ENCODE peak calls at places on chromosomes 12 and 14, in four cellular contexts. E is HCT116, N is GM23338, H is Panc1. Q is an unnamed sample.
A peak's percentile ranks its signal among the peaks of the same experiment; 100 is the strongest.

GRCh38 chr12:114790276-114790675 is 106.3 kb upstream of the TBX3 start:
- DNase-seq in E (no peak), N (no peak), H (no peak), Q (no peak)

GRCh38 chr12:12474931-12475485 is 87.7 kb downstream of the DUSP16 start:
- DNase-seq in E (no peak), N (no peak), H (no peak), Q (no peak)

GRCh38 chr14:67510836-67511235 is 22.3 kb upstream of the PLEKHH1 start:
- DNase-seq in E (no peak), N (no peak), H (no peak), Q (no peak)

GRCh38 chr14:90911121-90911520 is 94.9 kb upstream of the TTC7B start:
- DNase-seq in E (no peak), N (no peak), H (no peak), Q (no peak)

GRCh38 chr12:119804011-119804641 is 73.0 kb downstream of the CIT start:
- DNase-seq in E (peak; percentile 33), N (peak; percentile 88), H (no peak), Q (no peak)

GRCh38 chr12:53985358-53985899 is 483 bp downstream of the HOXC10 start:
- DNase-seq in E (no peak), N (no peak), H (no peak), Q (no peak)

GRCh38 chr12:24363177-24363754 is 413.8 kb upstream of the SOX5 start:
- DNase-seq in E (no peak), N (no peak), H (no peak), Q (no peak)

GRCh38 chr14:64234877-64235651 is 59.1 kb downstream of the ESR2 start:
- DNase-seq in E (no peak), N (no peak), H (no peak), Q (no peak)

GRCh38 chr12:131831021-131831571 is 2.9 kb downstream of the MMP17 start:
- DNase-seq in E (no peak), N (no peak), H (no peak), Q (peak; percentile 16)

GRCh38 chr12:46831335-46832083 is 5.7 kb upstream of the SLC38A4 start:
- DNase-seq in E (no peak), N (peak; percentile 63), H (no peak), Q (no peak)

GRCh38 chr14:74421997-74422396 is 4.0 kb downstream of the SYNDIG1L start:
- DNase-seq in E (no peak), N (no peak), H (no peak), Q (no peak)

GRCh38 chr14:90740081-90740480 is 76.1 kb downstream of the TTC7B start:
- DNase-seq in E (no peak), N (no peak), H (no peak), Q (no peak)

GRCh38 chr14:21203470-21204166 is 47.8 kb upstream of the OR5AU1 start:
- DNase-seq in E (no peak), N (no peak), H (no peak), Q (no peak)

GRCh38 chr12:76679778-76680177 is 84.1 kb upstream of the ZDHHC17 start:
- DNase-seq in E (no peak), N (no peak), H (no peak), Q (no peak)

GRCh38 chr14:55129086-55129427 is at the start of gene LGALS3:
- DNase-seq in E (no peak), N (peak; percentile 78), H (no peak), Q (no peak)

GRCh38 chr14:65019944-65020566 is 33.4 kb downstream of the FNTB start:
- DNase-seq in E (peak; percentile 53), N (peak; percentile 83), H (peak; percentile 10), Q (peak; percentile 45)

GRCh38 chr14:37566811-37567371 is 28.2 kb downstream of the FOXA1 start:
- DNase-seq in E (no peak), N (peak; percentile 28), H (no peak), Q (no peak)
- TF ChIP-seq POLR2AphosphoS5 in E (no peak), N (no peak), H (no peak), Q (no peak)

GRCh38 chr12:89346741-89347324 is 5.5 kb downstream of the DUSP6 start:
- DNase-seq in E (peak; percentile 45), N (peak; percentile 68), H (no peak), Q (peak; percentile 74)

GRCh38 chr12:89345376-89345775 is 6.9 kb downstream of the DUSP6 start:
- DNase-seq in E (no peak), N (no peak), H (no peak), Q (no peak)

GRCh38 chr12:89344862-89345202 is 7.5 kb downstream of the DUSP6 start:
- DNase-seq in E (no peak), N (no peak), H (no peak), Q (no peak)

GRCh38 chr12:89347325-89347829 is 4.9 kb downstream of the DUSP6 start:
- DNase-seq in E (no peak), N (no peak), H (no peak), Q (no peak)

GRCh38 chr12:89345830-89346740 is 6.2 kb downstream of the DUSP6 start:
- DNase-seq in E (peak; percentile 61), N (peak; percentile 90), H (no peak), Q (peak; percentile 98)
- TF ChIP-seq REST in E (no peak), N (no peak), H (no peak), Q (no peak)

GRCh38 chr12:102479984-102480383 is 379 bp downstream of the IGF1 start:
- DNase-seq in E (no peak), N (no peak), H (no peak), Q (no peak)
- H3K4me3 ChIP-seq in E (no peak overlapping the region), N (no peak overlapping the region), H (no peak overlapping the region), Q (no peak overlapping the region)

GRCh38 chr12:25648460-25648859 is 95.4 kb upstream of the LMNTD1 start:
- DNase-seq in E (peak; percentile 56), N (peak; percentile 41), H (no peak), Q (no peak)
- TF ChIP-seq POLR2AphosphoS5 in E (no peak), N (no peak), H (no peak), Q (no peak)